ENCODE peak calls at places on chromosomes 11 and 22, in seven cellular contexts. N is NCI-H69; T is left cardiac atrium; Y is effector memory CD8-positive, alpha-beta T cell; A is activated CD8-positive, alpha-beta memory T cell treated with anti-CD3 and anti-CD28 coated beads for 24 hours; K is WTC11; M is fibroblast of pulmonary artery. L is an unnamed sample.
A peak's percentile ranks its signal among the peaks of the same experiment; 100 is the strongest.

GRCh38 chr11:73388241-73389133 is 12.3 kb downstream of the RELT start:
- DNase-seq in N (peak; percentile 75), T (peak; percentile 64), Y (no peak), A (no peak), K (no peak), M (no peak), L (no peak)

GRCh38 chr11:132496341-132496740 is 1036.0 kb downstream of the OPCML start:
- DNase-seq in N (no peak), T (peak; percentile 33), Y (no peak), A (no peak), K (no peak), M (no peak), L (no peak)

GRCh38 chr11:37474889-37475288 is 876.9 kb upstream of the RAG2 start:
- DNase-seq in N (no peak), T (no peak), Y (no peak), A (no peak), K (no peak), M (peak; percentile 1), L (no peak)

GRCh38 chr11:8256271-8257002 is 7.2 kb downstream of the LMO1 start:
- DNase-seq in N (no peak), T (no peak), Y (no peak), A (no peak), K (no peak), M (no peak), L (no peak)

GRCh38 chr22:48844096-48844675 is 983.5 kb downstream of the BRD1 start:
- DNase-seq in N (no peak), T (no peak), Y (no peak), A (no peak), K (no peak), M (no peak), L (no peak)

GRCh38 chr11:75204685-75205667 is 35.6 kb upstream of the TPBGL start:
- DNase-seq in N (peak; percentile 88), T (peak; percentile 92), Y (peak; percentile 77), A (peak; percentile 94), K (peak; percentile 94), M (peak; percentile 86), L (peak; percentile 54)

GRCh38 chr22:46074771-46075551 is 75.4 kb upstream of the PPARA start:
- DNase-seq in N (peak; percentile 84), T (peak; percentile 29), Y (no peak), A (no peak), K (no peak), M (no peak), L (no peak)

GRCh38 chr11:6677018-6677417 is 6.1 kb downstream of the MRPL17 start:
- DNase-seq in N (no peak), T (no peak), Y (no peak), A (no peak), K (no peak), M (no peak), L (no peak)

GRCh38 chr11:128766687-128767086 is 72.8 kb downstream of the FLI1 start:
- DNase-seq in N (peak; percentile 53), T (peak; percentile 58), Y (no peak), A (no peak), K (no peak), M (peak; percentile 39), L (no peak)

GRCh38 chr11:1557904-1558831 is 13.9 kb downstream of the DUSP8 start:
- DNase-seq in N (no peak), T (peak; percentile 64), Y (no peak), A (no peak), K (no peak), M (peak; percentile 81), L (peak; percentile 50)

GRCh38 chr11:28383471-28383870 is 275.3 kb downstream of the METTL15 start:
- DNase-seq in N (no peak), T (no peak), Y (no peak), A (no peak), K (no peak), M (no peak), L (peak; percentile 39)

GRCh38 chr11:115929618-115930129 is 425.5 kb upstream of the CADM1 start:
- DNase-seq in N (peak; percentile 49), T (no peak), Y (no peak), A (no peak), K (no peak), M (no peak), L (no peak)

GRCh38 chr11:68643576-68643975 is 40.8 kb upstream of the GAL start:
- DNase-seq in N (peak; percentile 35), T (no peak), Y (no peak), A (no peak), K (no peak), M (peak; percentile 36), L (no peak)

GRCh38 chr11:55503449-55503848 is 50.8 kb upstream of the OR4C15 start:
- DNase-seq in N (no peak), T (no peak), Y (no peak), A (no peak), K (no peak), M (no peak), L (no peak)

GRCh38 chr11:19218216-19218615 is 16.4 kb upstream of the CSRP3 start:
- DNase-seq in N (no peak), T (no peak), Y (no peak), A (no peak), K (no peak), M (no peak), L (no peak)

GRCh38 chr11:128686745-128687177 is 7.1 kb upstream of the FLI1 start:
- DNase-seq in N (peak; percentile 83), T (peak; percentile 73), Y (peak; percentile 46), A (peak; percentile 81), K (peak; percentile 60), M (peak; percentile 63), L (no peak)

GRCh38 chr11:13120691-13121090 is 111.6 kb downstream of the RASSF10 start:
- DNase-seq in N (peak; percentile 22), T (no peak), Y (no peak), A (no peak), K (no peak), M (peak; percentile 40), L (no peak)

GRCh38 chr11:27926981-27927481 is 180.9 kb downstream of the KIF18A start:
- DNase-seq in N (peak; percentile 7), T (no peak), Y (no peak), A (no peak), K (no peak), M (peak; percentile 60), L (peak; percentile 82)

GRCh38 chr11:101775033-101775432 is 139.8 kb upstream of the CEP126 start:
- DNase-seq in N (no peak), T (no peak), Y (no peak), A (no peak), K (no peak), M (no peak), L (no peak)

GRCh38 chr11:63639195-63639832 is 25.1 kb upstream of the PLAAT3 start:
- DNase-seq in N (peak; percentile 28), T (no peak), Y (no peak), A (no peak), K (no peak), M (peak; percentile 55), L (no peak)

GRCh38 chr22:42257386-42257785 is 13.1 kb downstream of the TCF20 start:
- DNase-seq in N (no peak), T (no peak), Y (no peak), A (no peak), K (no peak), M (no peak), L (no peak)

GRCh38 chr11:31826530-31827438 is 15.7 kb upstream of the PAX6 start:
- DNase-seq in N (no peak), T (no peak), Y (no peak), A (no peak), K (no peak), M (no peak), L (no peak)

GRCh38 chr11:9459573-9460321 is 1.1 kb upstream of the ZNF143 start:
- DNase-seq in N (peak; percentile 65), T (peak; percentile 60), Y (peak; percentile 9), A (peak; percentile 69), K (no peak), M (peak; percentile 69), L (peak; percentile 18)

GRCh38 chr22:29470159-29470855 is 9.7 kb upstream of the NEFH start:
- DNase-seq in N (peak; percentile 91), T (peak; percentile 68), Y (peak; percentile 60), A (peak; percentile 88), K (peak; percentile 95), M (peak; percentile 44), L (no peak)

L was measured in GM04504.